ENCODE peak calls at places on chromosomes 16 and 17, in six cellular contexts. F is left ventricle myocardium inferior, D is stomach, X is caudate nucleus, S is RWPE1, U is mesendoderm. R is an unnamed sample.

GRCh38 chr16:67481561-67482259 is 753 bp upstream of the ATP6V0D1 start:
- DNase-seq in F (peak), D (peak), X (peak), S (no peak), U (no peak), R (no peak)

GRCh38 chr17:75683467-75684041 is 16.4 kb downstream of the SAP30BP start:
- DNase-seq in F (no peak), D (peak), X (no peak), S (peak), U (no peak), R (no peak)

GRCh38 chr17:74524751-74525725 is 6.2 kb downstream of the CD300LB start:
- DNase-seq in F (no peak), D (peak), X (no peak), S (no peak), U (no peak), R (no peak)

GRCh38 chr17:41063449-41063848 is 2.2 kb downstream of the KRTAP2-4 start:
- DNase-seq in F (no peak), D (no peak), X (no peak), S (no peak), U (no peak), R (no peak)

GRCh38 chr17:74618446-74618845 is 5.1 kb downstream of the CD300E start:
- DNase-seq in F (no peak), D (no peak), X (no peak), S (no peak), U (no peak), R (no peak)

GRCh38 chr17:38883592-38884526 is 14.0 kb downstream of the LASP1 start:
- DNase-seq in F (no peak), D (no peak), X (peak), S (no peak), U (peak), R (no peak)

GRCh38 chr17:21275047-21275578 is 9.4 kb upstream of the MAP2K3 start:
- DNase-seq in F (no peak), D (no peak), X (no peak), S (no peak), U (no peak), R (no peak)

GRCh38 chr16:85202631-85203461 is 90.6 kb upstream of the CIBAR2 start:
- DNase-seq in F (peak), D (peak), X (peak), S (no peak), U (peak), R (no peak)

GRCh38 chr17:62109378-62109902 is 44.4 kb upstream of the MED13 start:
- DNase-seq in F (no peak), D (peak), X (no peak), S (peak), U (peak), R (peak)

GRCh38 chr17:43994272-43995149 is 9.9 kb upstream of the NAGS start:
- DNase-seq in F (peak), D (peak), X (peak), S (peak), U (peak), R (no peak)

GRCh38 chr16:11449716-11450115 is 104.5 kb downstream of the RMI2 start:
- DNase-seq in F (no peak), D (no peak), X (no peak), S (no peak), U (no peak), R (no peak)

GRCh38 chr16:30011505-30012480 is 966 bp upstream of the DOC2A start:
- DNase-seq in F (no peak), D (no peak), X (no peak), S (no peak), U (no peak), R (no peak)

GRCh38 chr17:77887464-77888241 is 70.8 kb upstream of the TNRC6C start:
- DNase-seq in F (peak), D (peak), X (peak), S (peak), U (peak), R (no peak)

GRCh38 chr16:83356266-83356665 is 451.5 kb upstream of the HSBP1 start:
- DNase-seq in F (no peak), D (no peak), X (no peak), S (peak), U (peak), R (peak)

GRCh38 chr16:30184430-30185140 is 1.2 kb downstream of the CORO1A start:
- DNase-seq in F (peak), D (peak), X (no peak), S (no peak), U (no peak), R (no peak)

GRCh38 chr17:50565559-50566350 is 5.2 kb downstream of the CACNA1G start:
- DNase-seq in F (no peak), D (no peak), X (peak), S (no peak), U (peak), R (no peak)

GRCh38 chr16:84090212-84090611 is 26.5 kb downstream of the MBTPS1 start:
- DNase-seq in F (no peak), D (no peak), X (no peak), S (no peak), U (no peak), R (no peak)

GRCh38 chr17:60149691-60150582 is at the start of gene CA4:
- DNase-seq in F (no peak), D (no peak), X (no peak), S (no peak), U (no peak), R (no peak)

GRCh38 chr16:1996175-1996574 is 6.4 kb downstream of the SYNGR3 start:
- DNase-seq in F (no peak), D (no peak), X (no peak), S (no peak), U (no peak), R (no peak)

GRCh38 chr17:29699283-29699682 is 76.6 kb upstream of the CORO6 start:
- DNase-seq in F (no peak), D (no peak), X (no peak), S (no peak), U (no peak), R (no peak)

GRCh38 chr16:72061564-72061963 is 1.5 kb upstream of the HPR start:
- DNase-seq in F (no peak), D (no peak), X (no peak), S (no peak), U (no peak), R (no peak)

GRCh38 chr16:31298340-31298739 is 38.6 kb downstream of the ITGAM start:
- DNase-seq in F (no peak), D (no peak), X (no peak), S (no peak), U (no peak), R (no peak)

GRCh38 chr17:4849011-4849536 is 15.9 kb downstream of the MINK1 start:
- DNase-seq in F (no peak), D (no peak), X (no peak), S (peak), U (peak), R (peak)

GRCh38 chr16:3904875-3905274 is 24.4 kb upstream of the CREBBP start:
- DNase-seq in F (no peak), D (no peak), X (no peak), S (no peak), U (no peak), R (no peak)

GRCh38 chr16:28820016-28820415 is 2.8 kb upstream of the ATXN2L start:
- DNase-seq in F (no peak), D (no peak), X (no peak), S (no peak), U (no peak), R (no peak)

GRCh38 chr17:71423871-71424546 is 696.8 kb upstream of the SOX9 start:
- DNase-seq in F (no peak), D (no peak), X (no peak), S (peak), U (peak), R (peak)

GRCh38 chr17:7019406-7019805 is 3.4 kb upstream of the BCL6B start:
- DNase-seq in F (no peak), D (no peak), X (no peak), S (no peak), U (no peak), R (no peak)

GRCh38 chr17:7016406-7016805 is 4.0 kb downstream of the RNASEK start:
- DNase-seq in F (no peak), D (no peak), X (no peak), S (no peak), U (no peak), R (no peak)

GRCh38 chr17:7016886-7017826 is 4.7 kb downstream of the RNASEK start:
- DNase-seq in F (no peak), D (no peak), X (no peak), S (no peak), U (no peak), R (no peak)

GRCh38 chr17:7018331-7018964 is 4.4 kb upstream of the BCL6B start:
- DNase-seq in F (no peak), D (no peak), X (peak), S (no peak), U (no peak), R (no peak)

DNA sequence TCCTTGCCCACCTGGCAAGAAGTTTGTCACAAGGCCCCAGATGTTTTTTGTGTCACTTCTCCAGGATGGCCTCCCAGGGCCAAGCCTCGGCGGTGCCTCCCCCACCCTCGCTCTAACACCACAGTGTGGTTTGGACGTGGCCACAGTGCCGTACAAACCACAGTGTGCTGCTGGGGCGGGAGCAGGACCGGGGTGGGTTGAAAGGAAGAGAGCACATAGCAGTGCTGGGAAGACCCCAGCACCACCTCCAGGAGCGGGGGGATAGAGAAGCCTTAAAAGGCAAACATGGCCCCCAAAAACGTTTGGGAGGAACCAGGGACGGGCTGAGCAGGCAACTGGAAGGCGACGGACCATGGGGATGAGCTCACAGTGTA is 5.0 kb upstream of the BCL6B start:
- DNase-seq in F (no peak), D (no peak), X (no peak), S (no peak), U (no peak), R (no peak)
- H3K27ac ChIP-seq in F (peak), D (peak), X (peak), S (peak), U (no peak), R (no peak)

DNA sequence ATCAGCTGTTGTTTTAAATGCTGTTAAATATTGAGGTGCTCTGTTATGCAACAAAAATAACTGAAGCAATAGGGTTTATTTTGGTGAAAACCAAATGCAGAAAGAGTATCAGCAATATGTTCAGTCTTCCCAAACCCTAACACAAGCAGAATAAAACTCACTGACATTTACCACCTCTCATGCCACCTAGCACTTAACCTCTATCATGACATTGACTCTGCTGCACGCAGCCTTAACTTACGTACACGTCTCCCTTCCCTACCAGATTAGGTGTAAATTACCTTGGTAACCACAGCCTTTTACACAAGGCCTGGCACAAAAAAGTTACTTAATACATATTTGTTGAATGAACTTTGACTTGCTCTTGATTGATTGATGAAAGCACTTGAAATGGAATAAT is 9.9 kb upstream of the AKAP1 start:
- DNase-seq in F (no peak), D (no peak), X (no peak), S (no peak), U (no peak), R (no peak)
- H3K27ac ChIP-seq in F (no peak), D (no peak), X (no peak), S (no peak), U (no peak), R (no peak)

DNA sequence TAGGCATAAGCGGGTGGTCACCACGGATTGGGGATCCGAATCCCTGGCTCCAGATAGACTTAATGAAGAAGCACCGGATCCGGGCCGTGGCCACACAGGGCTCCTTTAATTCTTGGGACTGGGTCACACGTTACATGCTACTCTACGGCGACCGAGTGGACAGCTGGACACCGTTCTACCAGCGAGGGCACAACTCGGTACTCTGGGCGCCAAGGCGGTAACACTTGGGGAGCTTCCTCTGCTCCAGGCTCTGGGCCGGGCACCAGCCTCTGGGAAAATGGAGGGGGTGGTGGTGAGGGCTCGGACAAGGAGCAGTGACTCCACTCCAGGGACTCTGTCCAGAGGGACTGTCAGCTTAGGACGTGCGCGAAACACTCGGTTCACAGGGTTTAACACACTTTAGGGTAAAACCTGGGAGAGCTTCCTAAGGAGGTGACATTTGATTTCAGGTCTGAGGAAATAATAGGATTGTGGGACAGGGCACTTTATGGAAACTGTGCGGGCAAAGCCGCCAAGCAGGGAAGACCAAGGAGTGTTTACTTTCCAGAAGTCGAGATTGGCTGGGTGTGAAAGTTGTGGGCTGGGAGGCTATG is 1.8 kb downstream of the CNTNAP1 start:
- DNase-seq in F (no peak), D (peak), X (no peak), S (no peak), U (no peak), R (no peak)
- H3K27ac ChIP-seq in F (peak), D (peak), X (no peak), S (peak), U (no peak), R (no peak)

GRCh38 chr17:79833744-79834574 is 5.3 kb downstream of the CBX4 start:
- DNase-seq in F (no peak), D (no peak), X (no peak), S (no peak), U (no peak), R (no peak)

GRCh38 chr17:79835470-79835899 is 3.8 kb downstream of the CBX4 start:
- DNase-seq in F (no peak), D (no peak), X (no peak), S (no peak), U (peak), R (no peak)

GRCh38 chr17:79833110-79833450 is 6.2 kb downstream of the CBX4 start:
- DNase-seq in F (no peak), D (no peak), X (no peak), S (no peak), U (no peak), R (no peak)

GRCh38 chr17:79835953-79836951 is 3.0 kb downstream of the CBX4 start:
- DNase-seq in F (no peak), D (peak), X (no peak), S (no peak), U (peak), R (no peak)

GRCh38 chr17:79834575-79835469 is 4.4 kb downstream of the CBX4 start:
- DNase-seq in F (no peak), D (no peak), X (no peak), S (no peak), U (no peak), R (no peak)
- H3K27ac ChIP-seq in F (no peak), D (no peak), X (no peak), S (peak), U (no peak), R (no peak)

DNA sequence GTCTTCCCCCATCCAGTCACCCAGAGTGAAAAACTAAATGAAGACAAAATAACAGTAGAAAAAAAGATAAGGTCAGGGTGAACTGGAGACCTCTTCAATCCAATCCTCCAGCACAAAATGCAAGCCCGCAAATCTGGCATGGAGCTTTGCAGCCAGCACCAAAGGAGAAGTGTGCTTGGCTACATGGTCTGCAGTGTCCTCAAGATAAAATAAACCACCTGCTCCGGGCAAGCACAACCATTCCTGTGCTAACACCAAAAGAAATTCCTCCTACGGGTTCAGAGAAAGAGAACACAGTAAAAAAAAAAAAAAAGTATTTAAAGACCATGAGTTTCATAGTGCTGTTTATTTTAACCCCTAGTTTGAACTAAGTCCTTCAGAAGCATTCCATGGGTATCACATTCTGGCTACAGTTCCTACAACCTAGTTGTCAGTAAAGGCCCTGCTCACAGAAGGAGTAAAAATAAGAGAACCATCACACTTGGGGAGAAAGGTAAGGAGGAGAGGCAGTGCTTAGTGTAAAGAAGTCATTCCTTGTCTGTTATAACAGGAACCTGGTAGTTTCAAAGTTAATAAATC is 109.1 kb downstream of the GAS7 start:
- DNase-seq in F (peak), D (no peak), X (no peak), S (no peak), U (no peak), R (no peak)
- H3K27ac ChIP-seq in F (peak), D (peak), X (no peak), S (no peak), U (no peak), R (no peak)

DNA sequence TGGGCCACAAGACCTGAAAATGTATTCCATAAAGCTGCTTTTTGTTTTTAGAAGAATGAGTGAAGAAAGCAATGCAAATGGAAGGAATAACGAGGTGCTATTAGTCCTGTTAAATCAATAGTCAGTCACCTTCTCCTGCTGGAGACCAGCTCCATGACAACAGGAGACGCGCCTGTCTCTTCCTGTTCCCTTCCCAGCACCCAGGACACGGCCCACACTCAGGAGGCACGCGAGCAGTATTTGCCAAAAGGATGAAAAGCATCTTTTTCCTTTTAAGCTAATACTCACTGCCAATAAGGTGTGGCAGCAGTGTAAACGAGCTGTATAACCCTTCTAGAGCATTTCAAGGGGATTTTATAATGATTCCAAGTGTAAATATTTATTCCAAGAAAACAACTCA is 37.7 kb downstream of the GTF3C1 start:
- DNase-seq in F (no peak), D (no peak), X (no peak), S (no peak), U (no peak), R (no peak)
- H3K27ac ChIP-seq in F (peak), D (no peak), X (peak), S (no peak), U (no peak), R (no peak)

GRCh38 chr16:46970089-46970488 is 3.4 kb downstream of the DNAJA2 start:
- DNase-seq in F (peak), D (peak), X (no peak), S (no peak), U (no peak), R (no peak)
- H3K27ac ChIP-seq in F (peak), D (no peak), X (no peak), S (no peak), U (no peak), R (no peak)

GRCh38 chr17:45146166-45146565 is 2.1 kb upstream of the HEXIM1 start:
- DNase-seq in F (peak), D (no peak), X (no peak), S (no peak), U (no peak), R (no peak)
- H3K27ac ChIP-seq in F (peak), D (peak), X (peak), S (peak), U (no peak), R (peak)

GRCh38 chr17:67442787-67443624 is 65.9 kb downstream of the PITPNC1 start:
- DNase-seq in F (no peak), D (no peak), X (no peak), S (no peak), U (no peak), R (no peak)
- H3K27ac ChIP-seq in F (peak), D (peak), X (peak), S (no peak), U (no peak), R (no peak)